ENCODE peak calls at places on chromosomes 1 and 21, in seven cellular contexts. One of them, this sample, is unnamed.

GRCh38 chr1:29901618-29902017 is 665.3 kb downstream of the PTPRU start:
- DNase-seq in endodermal cell: peak; percentile 77
- DNase-seq in upper lobe of right lung: no peak
- DNase-seq in uterus: no peak
- DNase-seq in cardiac muscle cell: no peak
- DNase-seq in psoas muscle: no peak
- DNase-seq in CD8-positive, alpha-beta T cell: no peak
- DNase-seq in this sample: no peak

GRCh38 chr1:10252508-10252907 is 42.1 kb downstream of the KIF1B start:
- DNase-seq in endodermal cell: no peak
- DNase-seq in upper lobe of right lung: no peak
- DNase-seq in uterus: no peak
- DNase-seq in cardiac muscle cell: peak; percentile 38
- DNase-seq in psoas muscle: no peak
- DNase-seq in CD8-positive, alpha-beta T cell: no peak
- DNase-seq in this sample: no peak

GRCh38 chr1:162349635-162350330 is 26.9 kb downstream of the SPATA46 start:
- DNase-seq in endodermal cell: no peak
- DNase-seq in upper lobe of right lung: no peak
- DNase-seq in uterus: no peak
- DNase-seq in cardiac muscle cell: peak; percentile 91
- DNase-seq in psoas muscle: no peak
- DNase-seq in CD8-positive, alpha-beta T cell: no peak
- DNase-seq in this sample: no peak

GRCh38 chr1:154325583-154326545 is 539 bp downstream of the ATP8B2 start:
- DNase-seq in endodermal cell: peak; percentile 97
- DNase-seq in upper lobe of right lung: no peak
- DNase-seq in uterus: peak; percentile 80
- DNase-seq in cardiac muscle cell: peak; percentile 91
- DNase-seq in psoas muscle: peak; percentile 76
- DNase-seq in CD8-positive, alpha-beta T cell: no peak
- DNase-seq in this sample: peak; percentile 44

GRCh38 chr1:37514350-37515184 is at the start of gene MEAF6:
- DNase-seq in endodermal cell: peak; percentile 94
- DNase-seq in upper lobe of right lung: peak; percentile 93
- DNase-seq in uterus: peak; percentile 81
- DNase-seq in cardiac muscle cell: peak; percentile 87
- DNase-seq in psoas muscle: peak; percentile 91
- DNase-seq in CD8-positive, alpha-beta T cell: peak; percentile 68
- DNase-seq in this sample: peak; percentile 86

GRCh38 chr1:226678701-226679100 is 60.4 kb downstream of the ITPKB start:
- DNase-seq in endodermal cell: no peak
- DNase-seq in upper lobe of right lung: no peak
- DNase-seq in uterus: no peak
- DNase-seq in cardiac muscle cell: no peak
- DNase-seq in psoas muscle: no peak
- DNase-seq in CD8-positive, alpha-beta T cell: no peak
- DNase-seq in this sample: peak; percentile 45

GRCh38 chr21:33578214-33578613 is 10.3 kb downstream of the DONSON start:
- DNase-seq in endodermal cell: no peak
- DNase-seq in upper lobe of right lung: no peak
- DNase-seq in uterus: no peak
- DNase-seq in cardiac muscle cell: peak; percentile 25
- DNase-seq in psoas muscle: no peak
- DNase-seq in CD8-positive, alpha-beta T cell: no peak
- DNase-seq in this sample: no peak

GRCh38 chr1:37719572-37720195 is 27.4 kb downstream of the CDCA8 start:
- DNase-seq in endodermal cell: peak; percentile 31
- DNase-seq in upper lobe of right lung: no peak
- DNase-seq in uterus: no peak
- DNase-seq in cardiac muscle cell: no peak
- DNase-seq in psoas muscle: no peak
- DNase-seq in CD8-positive, alpha-beta T cell: no peak
- DNase-seq in this sample: no peak

GRCh38 chr21:23694396-23694795 is 1912.9 kb downstream of the MRPL39 start:
- DNase-seq in endodermal cell: no peak
- DNase-seq in upper lobe of right lung: no peak
- DNase-seq in uterus: no peak
- DNase-seq in cardiac muscle cell: no peak
- DNase-seq in psoas muscle: no peak
- DNase-seq in CD8-positive, alpha-beta T cell: no peak
- DNase-seq in this sample: no peak

GRCh38 chr1:168405931-168406330 is 125.3 kb downstream of the TBX19 start:
- DNase-seq in endodermal cell: no peak
- DNase-seq in upper lobe of right lung: no peak
- DNase-seq in uterus: no peak
- DNase-seq in cardiac muscle cell: no peak
- DNase-seq in psoas muscle: no peak
- DNase-seq in CD8-positive, alpha-beta T cell: no peak
- DNase-seq in this sample: no peak

GRCh38 chr1:24070821-24071393 is 41.0 kb downstream of the MYOM3 start:
- DNase-seq in endodermal cell: peak; percentile 96
- DNase-seq in upper lobe of right lung: peak; percentile 82
- DNase-seq in uterus: peak; percentile 79
- DNase-seq in cardiac muscle cell: peak; percentile 83
- DNase-seq in psoas muscle: peak; percentile 85
- DNase-seq in CD8-positive, alpha-beta T cell: peak; percentile 38
- DNase-seq in this sample: peak; percentile 76

GRCh38 chr1:31712625-31713024 is 8.8 kb upstream of the COL16A1 start:
- DNase-seq in endodermal cell: peak; percentile 59
- DNase-seq in upper lobe of right lung: no peak
- DNase-seq in uterus: peak; percentile 86
- DNase-seq in cardiac muscle cell: peak; percentile 93
- DNase-seq in psoas muscle: no peak
- DNase-seq in CD8-positive, alpha-beta T cell: no peak
- DNase-seq in this sample: no peak

GRCh38 chr21:37915941-37916794 is at the start of gene KCNJ6:
- DNase-seq in endodermal cell: peak; percentile 93
- DNase-seq in upper lobe of right lung: peak; percentile 73
- DNase-seq in uterus: no peak
- DNase-seq in cardiac muscle cell: peak; percentile 50
- DNase-seq in psoas muscle: no peak
- DNase-seq in CD8-positive, alpha-beta T cell: no peak
- DNase-seq in this sample: no peak
- H3K27me3 ChIP-seq in endodermal cell: peaks cover 50% of the 10 kb centered on the region
- H3K27me3 ChIP-seq in upper lobe of right lung: peaks cover 72% of the 10 kb centered on the region
- H3K27me3 ChIP-seq in uterus: peaks cover 31% of the 10 kb centered on the region
- H3K27me3 ChIP-seq in cardiac muscle cell: peaks cover 47% of the 10 kb centered on the region
- H3K27me3 ChIP-seq in psoas muscle: no peaks in the 10 kb centered on the region
- H3K27me3 ChIP-seq in CD8-positive, alpha-beta T cell: peaks cover 4% of the 10 kb centered on the region
- H3K27me3 ChIP-seq in this sample: peaks cover 15% of the 10 kb centered on the region

GRCh38 chr1:204959374-204959773 is 83.6 kb upstream of the CNTN2 start:
- DNase-seq in endodermal cell: no peak
- DNase-seq in upper lobe of right lung: no peak
- DNase-seq in uterus: no peak
- DNase-seq in cardiac muscle cell: no peak
- DNase-seq in psoas muscle: no peak
- DNase-seq in CD8-positive, alpha-beta T cell: no peak
- DNase-seq in this sample: no peak

GRCh38 chr1:204960306-204960984 is 82.6 kb upstream of the CNTN2 start:
- DNase-seq in endodermal cell: no peak
- DNase-seq in upper lobe of right lung: no peak
- DNase-seq in uterus: no peak
- DNase-seq in cardiac muscle cell: no peak
- DNase-seq in psoas muscle: no peak
- DNase-seq in CD8-positive, alpha-beta T cell: no peak
- DNase-seq in this sample: no peak

GRCh38 chr1:204959836-204960235 is 83.2 kb upstream of the CNTN2 start:
- DNase-seq in endodermal cell: no peak
- DNase-seq in upper lobe of right lung: no peak
- DNase-seq in uterus: no peak
- DNase-seq in cardiac muscle cell: no peak
- DNase-seq in psoas muscle: no peak
- DNase-seq in CD8-positive, alpha-beta T cell: no peak
- DNase-seq in this sample: no peak

GRCh38 chr1:204962742-204963632 is 80.0 kb upstream of the CNTN2 start:
- DNase-seq in endodermal cell: no peak
- DNase-seq in upper lobe of right lung: no peak
- DNase-seq in uterus: no peak
- DNase-seq in cardiac muscle cell: no peak
- DNase-seq in psoas muscle: no peak
- DNase-seq in CD8-positive, alpha-beta T cell: no peak
- DNase-seq in this sample: no peak

DNA sequence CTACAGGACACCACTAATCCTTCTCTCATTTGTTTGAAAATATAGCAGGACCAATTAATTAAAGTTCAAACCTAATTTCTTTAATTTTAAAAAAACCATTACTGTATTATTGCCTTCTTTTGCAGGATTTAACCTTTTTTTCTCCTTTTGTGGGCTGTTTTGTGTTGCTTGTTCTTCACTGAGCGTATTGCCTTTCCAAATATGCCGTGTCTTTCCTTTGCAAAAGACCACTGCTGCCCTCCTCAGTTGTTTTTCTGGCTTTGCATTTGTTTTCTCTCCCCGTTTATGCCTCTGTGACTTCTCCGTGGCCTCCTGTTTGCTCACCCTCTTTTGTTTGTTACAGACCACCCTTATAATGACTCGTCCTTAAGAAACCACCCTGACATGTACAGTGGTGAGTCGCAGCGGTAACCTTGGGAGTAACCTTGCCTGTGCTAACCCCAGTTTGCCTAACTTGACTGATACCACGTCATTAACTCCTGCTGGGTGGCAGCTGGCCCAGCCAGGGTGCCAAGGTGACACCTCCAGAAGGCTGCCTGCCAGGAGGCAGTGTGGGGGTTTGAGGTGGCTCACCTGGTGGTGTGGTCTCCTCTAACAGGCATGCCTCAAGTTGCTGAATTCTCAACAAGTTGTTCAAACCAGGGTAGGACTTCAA is 81.1 kb upstream of the CNTN2 start:
- DNase-seq in endodermal cell: no peak
- DNase-seq in upper lobe of right lung: no peak
- DNase-seq in uterus: no peak
- DNase-seq in cardiac muscle cell: no peak
- DNase-seq in psoas muscle: no peak
- DNase-seq in CD8-positive, alpha-beta T cell: no peak
- DNase-seq in this sample: no peak
- H3K4me1 ChIP-seq in endodermal cell: peaks cover 7% of the 10 kb centered on the region
- H3K4me1 ChIP-seq in upper lobe of right lung: no peaks in the 10 kb centered on the region
- H3K4me1 ChIP-seq in uterus: no peaks in the 10 kb centered on the region
- H3K4me1 ChIP-seq in cardiac muscle cell: peaks cover 6% of the 10 kb centered on the region
- H3K4me1 ChIP-seq in psoas muscle: peaks cover 14% of the 10 kb centered on the region
- H3K4me1 ChIP-seq in CD8-positive, alpha-beta T cell: no peaks in the 10 kb centered on the region
- H3K4me1 ChIP-seq in this sample: no peaks in the 10 kb centered on the region

GRCh38 chr1:205505791-205506190 is 1.3 kb downstream of the CDK18 start:
- DNase-seq in endodermal cell: no peak
- DNase-seq in upper lobe of right lung: peak; percentile 78
- DNase-seq in uterus: peak; percentile 51
- DNase-seq in cardiac muscle cell: no peak
- DNase-seq in psoas muscle: peak; percentile 67
- DNase-seq in CD8-positive, alpha-beta T cell: no peak
- DNase-seq in this sample: no peak

GRCh38 chr1:205505076-205505729 is 734 bp downstream of the CDK18 start:
- DNase-seq in endodermal cell: peak; percentile 82
- DNase-seq in upper lobe of right lung: no peak
- DNase-seq in uterus: no peak
- DNase-seq in cardiac muscle cell: no peak
- DNase-seq in psoas muscle: no peak
- DNase-seq in CD8-positive, alpha-beta T cell: no peak
- DNase-seq in this sample: no peak

GRCh38 chr1:205506409-205507196 is 2.1 kb downstream of the CDK18 start:
- DNase-seq in endodermal cell: no peak
- DNase-seq in upper lobe of right lung: no peak
- DNase-seq in uterus: no peak
- DNase-seq in cardiac muscle cell: no peak
- DNase-seq in psoas muscle: no peak
- DNase-seq in CD8-positive, alpha-beta T cell: no peak
- DNase-seq in this sample: no peak

GRCh38 chr1:205502992-205503391 is 1.5 kb upstream of the CDK18 start:
- DNase-seq in endodermal cell: no peak
- DNase-seq in upper lobe of right lung: no peak
- DNase-seq in uterus: no peak
- DNase-seq in cardiac muscle cell: no peak
- DNase-seq in psoas muscle: no peak
- DNase-seq in CD8-positive, alpha-beta T cell: no peak
- DNase-seq in this sample: no peak

DNA sequence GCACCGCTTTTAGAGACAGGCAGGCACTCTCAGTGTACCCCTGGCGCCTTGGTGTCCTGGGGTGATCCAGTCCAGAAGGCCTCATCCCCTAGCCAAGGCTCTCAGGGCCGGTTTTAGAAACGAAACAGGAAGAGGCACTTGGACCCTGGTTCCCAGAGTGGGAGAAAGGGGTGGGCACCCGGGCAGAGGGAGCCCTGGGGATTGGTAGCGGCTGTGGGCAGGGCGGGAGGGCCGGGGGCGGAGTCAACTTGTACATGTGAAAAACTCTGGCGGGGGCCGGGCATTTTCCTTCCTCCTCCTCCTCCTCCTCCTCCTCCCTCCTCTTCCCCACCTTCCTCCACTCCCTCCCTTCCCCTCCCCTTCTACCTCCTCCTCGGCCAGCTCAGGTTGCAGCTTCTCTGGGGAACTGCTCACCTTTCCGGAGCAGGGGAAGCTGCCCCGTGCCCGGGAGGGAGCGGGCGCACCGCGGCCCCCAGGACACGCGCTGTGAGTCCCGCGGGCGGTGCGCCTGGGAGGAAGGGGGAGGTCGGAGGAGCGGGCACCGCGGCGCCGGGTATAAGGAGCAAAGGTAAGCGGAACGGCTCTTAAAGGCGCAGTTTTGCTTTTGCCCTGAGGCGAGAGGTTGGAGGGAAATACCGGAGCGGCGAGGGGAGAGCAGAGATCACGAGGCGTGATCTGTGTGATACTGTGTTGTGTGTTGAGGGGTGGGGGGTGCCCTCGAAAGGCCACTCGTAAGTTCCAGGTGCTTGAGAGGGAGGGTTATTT is at the start of gene CDK18:
- DNase-seq in endodermal cell: peak; percentile 96
- DNase-seq in upper lobe of right lung: peak; percentile 96
- DNase-seq in uterus: peak; percentile 69
- DNase-seq in cardiac muscle cell: peak; percentile 75
- DNase-seq in psoas muscle: peak; percentile 74
- DNase-seq in CD8-positive, alpha-beta T cell: no peak
- DNase-seq in this sample: peak; percentile 44
- H3K4me3 ChIP-seq in endodermal cell: peak within 1 kb of the TSS; percentile 89
- H3K4me3 ChIP-seq in upper lobe of right lung: peak within 1 kb of the TSS; percentile 74
- H3K4me3 ChIP-seq in uterus: peak within 1 kb of the TSS; percentile 90
- H3K4me3 ChIP-seq in cardiac muscle cell: peak within 1 kb of the TSS; percentile 51
- H3K4me3 ChIP-seq in psoas muscle: peak within 1 kb of the TSS; percentile 70
- H3K4me3 ChIP-seq in CD8-positive, alpha-beta T cell: peak within 1 kb of the TSS; percentile 73
- H3K4me3 ChIP-seq in this sample: peak within 1 kb of the TSS; percentile 40

GRCh38 chr1:109331113-109331512 is 24.3 kb upstream of the MYBPHL start:
- DNase-seq in endodermal cell: no peak
- DNase-seq in upper lobe of right lung: no peak
- DNase-seq in uterus: no peak
- DNase-seq in cardiac muscle cell: no peak
- DNase-seq in psoas muscle: no peak
- DNase-seq in CD8-positive, alpha-beta T cell: no peak
- DNase-seq in this sample: no peak

GRCh38 chr1:109322974-109323373 is 16.2 kb upstream of the MYBPHL start:
- DNase-seq in endodermal cell: no peak
- DNase-seq in upper lobe of right lung: no peak
- DNase-seq in uterus: no peak
- DNase-seq in cardiac muscle cell: no peak
- DNase-seq in psoas muscle: no peak
- DNase-seq in CD8-positive, alpha-beta T cell: no peak
- DNase-seq in this sample: no peak

DNA sequence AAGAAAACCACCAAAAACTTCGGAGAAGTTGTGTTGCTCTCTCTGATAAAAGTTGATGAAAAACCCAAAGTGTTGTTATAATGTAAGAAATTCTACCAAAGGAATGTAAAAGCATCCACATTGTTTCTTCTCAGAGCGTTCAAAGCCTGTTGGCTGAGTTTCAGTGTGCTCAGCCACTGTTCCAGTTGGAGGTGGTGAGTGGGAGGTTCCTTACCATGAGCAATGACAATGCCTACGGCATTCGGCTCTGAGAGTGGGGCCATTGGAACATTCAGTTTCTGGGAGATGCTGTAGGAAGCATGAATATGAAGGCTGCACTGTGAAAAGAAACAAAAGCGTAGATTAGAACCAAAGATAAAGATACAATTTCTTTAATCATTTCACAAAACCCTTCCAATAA is 20.5 kb upstream of the MYBPHL start:
- DNase-seq in endodermal cell: no peak
- DNase-seq in upper lobe of right lung: no peak
- DNase-seq in uterus: no peak
- DNase-seq in cardiac muscle cell: peak; percentile 44
- DNase-seq in psoas muscle: no peak
- DNase-seq in CD8-positive, alpha-beta T cell: no peak
- DNase-seq in this sample: no peak
- H3K27me3 ChIP-seq in endodermal cell: no peaks in the 10 kb centered on the region
- H3K27me3 ChIP-seq in upper lobe of right lung: no peaks in the 10 kb centered on the region
- H3K27me3 ChIP-seq in uterus: no peaks in the 10 kb centered on the region
- H3K27me3 ChIP-seq in cardiac muscle cell: no peaks in the 10 kb centered on the region
- H3K27me3 ChIP-seq in psoas muscle: no peaks in the 10 kb centered on the region
- H3K27me3 ChIP-seq in CD8-positive, alpha-beta T cell: no peaks in the 10 kb centered on the region
- H3K27me3 ChIP-seq in this sample: peaks cover 5% of the 10 kb centered on the region